ENCODE peak calls at places on chromosomes 11 and 22, in six cellular contexts. U is IMR-90, W is transverse colon, V is breast epithelium, S is right lobe of liver, O is uterus. G is an unnamed sample. For H3K36me3, the result is how much of the 10 kb centered on the place peaks cover.

GRCh38 chr11:114161486-114162250 is 102.2 kb downstream of the ZBTB16 start:
- DNase-seq in W (no peak), S (no peak), U (no peak), V (no peak), O (no peak), G (no peak)

GRCh38 chr22:19959043-19959586 is 17.5 kb upstream of the TXNRD2 start:
- DNase-seq in U (peak), S (peak), V (peak), O (peak), W (peak), G (peak)

GRCh38 chr22:49765951-49766350 is 61.7 kb downstream of the BRD1 start:
- DNase-seq in W (peak), U (no peak), V (peak), O (no peak), S (peak), G (no peak)

GRCh38 chr22:31584804-31585160 is 77.2 kb downstream of the PISD start:
- DNase-seq in W (no peak), U (no peak), O (no peak), V (no peak), S (no peak), G (no peak)

GRCh38 chr11:120027546-120028180 is 110.2 kb downstream of the TRIM29 start:
- DNase-seq in V (no peak), W (no peak), S (no peak), U (no peak), O (no peak), G (no peak)

GRCh38 chr11:75931124-75931523 is 116.1 kb downstream of the UVRAG start:
- DNase-seq in S (no peak), U (peak), O (no peak), W (no peak), V (no peak), G (no peak)

GRCh38 chr11:106271686-106272085 is 194.2 kb downstream of the AASDHPPT start:
- DNase-seq in U (peak), S (no peak), V (no peak), W (no peak), O (no peak), G (no peak)

GRCh38 chr11:17599460-17599925 is 52.4 kb downstream of the OTOG start:
- DNase-seq in O (no peak), S (peak), W (no peak), V (peak), U (no peak), G (no peak)

GRCh38 chr11:125263268-125263790 is 98.8 kb downstream of the PKNOX2 start:
- DNase-seq in W (peak), U (peak), V (no peak), S (no peak), O (peak), G (peak)

GRCh38 chr11:112613051-112613972 is 347.9 kb upstream of the NCAM1 start:
- DNase-seq in U (peak), V (no peak), W (no peak), O (peak), S (no peak), G (no peak)

GRCh38 chr11:17989306-17989705 is 23.5 kb downstream of the SERGEF start:
- DNase-seq in U (no peak), O (no peak), S (no peak), W (no peak), V (no peak), G (no peak)

GRCh38 chr11:100682247-100682969 is 4.7 kb upstream of the ARHGAP42 start:
- DNase-seq in W (no peak), S (no peak), O (no peak), U (peak), V (no peak), G (no peak)

GRCh38 chr11:121687961-121688566 is 235.3 kb upstream of the SORL1-AS1 start:
- DNase-seq in S (no peak), U (peak), V (no peak), O (no peak), W (no peak), G (peak)

GRCh38 chr11:79066456-79067354 is 374.1 kb downstream of the TENM4 start:
- DNase-seq in W (no peak), S (no peak), V (no peak), O (no peak), U (no peak), G (no peak)

GRCh38 chr22:37518509-37519267 is 527 bp downstream of the CARD10 start:
- DNase-seq in V (no peak), S (peak), O (no peak), W (no peak), U (no peak), G (no peak)

GRCh38 chr11:128302425-128303186 is 284.8 kb downstream of the ETS1 start:
- DNase-seq in V (no peak), O (no peak), U (no peak), S (no peak), W (peak), G (no peak)

GRCh38 chr11:113151502-113151901 is 162.9 kb upstream of the TTC12 start:
- DNase-seq in S (no peak), U (no peak), V (no peak), O (no peak), W (no peak), G (no peak)

GRCh38 chr11:36241512-36241911 is 47.7 kb downstream of the COMMD9 start:
- DNase-seq in O (no peak), U (no peak), S (no peak), W (no peak), V (no peak), G (no peak)

GRCh38 chr11:76738618-76739220 is 44.4 kb upstream of the TSKU start:
- DNase-seq in S (no peak), U (no peak), V (no peak), W (no peak), O (peak), G (peak)

GRCh38 chr11:17766590-17766989 is 32.0 kb downstream of the KCNC1 start:
- DNase-seq in V (no peak), U (no peak), S (no peak), W (no peak), O (no peak), G (no peak)

GRCh38 chr11:92528051-92528450 is 303.4 kb downstream of the FAT3 start:
- DNase-seq in W (no peak), S (no peak), V (no peak), U (peak), O (no peak), G (no peak)

GRCh38 chr11:100849009-100849913 is 162.2 kb downstream of the ARHGAP42 start:
- DNase-seq in O (no peak), V (no peak), S (no peak), W (no peak), U (peak), G (no peak)

GRCh38 chr11:12009617-12010321 is 1.3 kb upstream of the DKK3 start:
- DNase-seq in W (no peak), O (no peak), U (no peak), S (no peak), V (no peak), G (no peak)

GRCh38 chr11:72075109-72075508 is 5.2 kb downstream of the NUMA1 start:
- DNase-seq in U (no peak), O (no peak), S (no peak), W (no peak), V (no peak), G (no peak)

GRCh38 chr22:46029574-46030200 is 52.7 kb upstream of the WNT7B start:
- DNase-seq in S (peak), W (no peak), O (peak), V (no peak), U (no peak), G (no peak)

GRCh38 chr22:23109079-23109347 is 32.8 kb downstream of the RSPH14 start:
- DNase-seq in V (no peak), W (no peak), U (no peak), S (no peak), O (no peak), G (no peak)

GRCh38 chr11:75151346-75152047 is 590 bp downstream of the SLCO2B1 start:
- DNase-seq in S (no peak), U (no peak), O (no peak), V (no peak), W (peak), G (no peak)

GRCh38 chr11:38384568-38384967 is 1786.5 kb upstream of the RAG2 start:
- DNase-seq in W (no peak), O (no peak), S (no peak), V (no peak), U (no peak), G (no peak)

GRCh38 chr11:73159297-73159696 is 17.2 kb upstream of the FCHSD2 start:
- DNase-seq in S (peak), U (no peak), O (peak), V (no peak), W (no peak), G (no peak)

GRCh38 chr11:102853956-102854355 is 10.5 kb upstream of the MMP3 start:
- DNase-seq in O (no peak), S (no peak), V (no peak), U (no peak), W (no peak), G (no peak)

GRCh38 chr11:59040607-59041006 is 45.5 kb upstream of the GLYATL1B start:
- DNase-seq in S (no peak), W (no peak), O (no peak), V (no peak), U (no peak), G (no peak)

GRCh38 chr11:128695539-128696221 is 1.8 kb downstream of the FLI1 start:
- DNase-seq in S (no peak), O (no peak), U (no peak), V (no peak), W (peak), G (no peak)

GRCh38 chr22:28029962-28030361 is 110.9 kb upstream of the PITPNB start:
- DNase-seq in U (no peak), O (no peak), S (no peak), W (no peak), V (no peak), G (no peak)

GRCh38 chr11:122271167-122271566 is 155.2 kb upstream of the BLID start:
- DNase-seq in S (no peak), W (no peak), U (no peak), V (no peak), O (no peak), G (no peak)

GRCh38 chr11:91639359-91639758 is 585.3 kb upstream of the FAT3 start:
- DNase-seq in O (no peak), U (no peak), W (no peak), V (no peak), S (no peak), G (no peak)

GRCh38 chr22:40320687-40321086 is 25.6 kb upstream of the ADSL start:
- DNase-seq in V (no peak), O (no peak), W (no peak), S (no peak), U (no peak), G (no peak)
- H3K36me3 ChIP-seq in V (under half), O (under half), W (under half), S (under half), U (under half), G (under half)

GRCh38 chr22:41541484-41541883 is 2.8 kb downstream of the POLR3H start:
- DNase-seq in O (no peak), V (no peak), S (no peak), U (no peak), W (no peak), G (no peak)

GRCh38 chr22:41538583-41538982 is 5.7 kb downstream of the POLR3H start:
- DNase-seq in W (no peak), O (no peak), S (no peak), V (no peak), U (no peak), G (no peak)

GRCh38 chr22:41540365-41540764 is 3.9 kb downstream of the POLR3H start:
- DNase-seq in W (no peak), O (no peak), U (no peak), V (no peak), S (no peak), G (no peak)

GRCh38 chr22:41539146-41540005 is 4.9 kb downstream of the POLR3H start:
- DNase-seq in U (no peak), W (no peak), S (no peak), V (no peak), O (no peak), G (no peak)

DNA sequence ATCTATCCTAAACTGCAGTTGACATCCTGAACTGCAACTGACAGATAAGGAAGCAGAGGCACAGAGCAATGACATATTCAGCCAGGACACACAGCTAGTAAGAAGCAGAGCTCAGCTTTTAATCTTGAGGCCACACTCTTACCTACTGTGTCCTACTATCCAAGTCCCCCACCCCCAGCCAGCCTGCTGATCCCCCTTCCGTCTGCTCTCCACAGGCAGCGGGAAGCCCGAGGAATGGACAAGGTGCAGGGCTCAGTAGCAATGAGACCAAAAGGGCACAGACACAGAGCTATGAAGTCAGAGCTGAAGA is 4.3 kb downstream of the POLR3H start:
- DNase-seq in O (no peak), W (no peak), U (no peak), S (no peak), V (no peak), G (no peak)
- TF ChIP-seq POLR2A in O (no peak), W (no peak), U (no peak), S (no peak), V (no peak), G (no peak)

GRCh38 chr22:41682033-41682807 is 6.4 kb downstream of the SNU13 start:
- DNase-seq in S (peak), O (peak), U (peak), W (peak), V (peak), G (peak)

GRCh38 chr22:41683052-41683451 is 5.6 kb downstream of the SNU13 start:
- DNase-seq in O (no peak), U (no peak), V (peak), S (no peak), W (no peak), G (no peak)

GRCh38 chr22:41683616-41684015 is 5.1 kb downstream of the SNU13 start:
- DNase-seq in S (no peak), U (no peak), V (no peak), W (no peak), O (no peak), G (no peak)

GRCh38 chr22:41684194-41684593 is 4.5 kb downstream of the SNU13 start:
- DNase-seq in U (no peak), V (no peak), W (no peak), O (no peak), S (no peak), G (no peak)

GRCh38 chr22:41681616-41682015 is 7.1 kb downstream of the SNU13 start:
- DNase-seq in S (no peak), U (no peak), V (peak), O (no peak), W (no peak), G (no peak)
- H3K4me3 ChIP-seq in S (peak), U (peak), V (peak), O (peak), W (peak), G (peak)

GRCh38 chr11:109733245-109733644 is 311.3 kb downstream of the C11orf87 start:
- DNase-seq in O (no peak), S (no peak), W (no peak), V (no peak), U (peak), G (no peak)
- H3K36me3 ChIP-seq in O (under half), S (under half), W (under half), V (under half), U (under half), G (under half)

GRCh38 chr11:2375341-2375853 is 1.7 kb upstream of the CD81 start:
- DNase-seq in O (no peak), W (no peak), S (peak), U (no peak), V (no peak), G (peak)

GRCh38 chr11:2377511-2378443 is 667 bp downstream of the CD81 start:
- DNase-seq in W (peak), V (no peak), U (peak), S (no peak), O (peak), G (no peak)

GRCh38 chr11:2376751-2377451 is at the start of gene CD81:
- DNase-seq in S (peak), W (no peak), O (peak), V (no peak), U (peak), G (peak)

GRCh38 chr11:2374456-2375201 is 2.5 kb upstream of the CD81 start:
- DNase-seq in S (peak), V (no peak), U (no peak), O (no peak), W (no peak), G (no peak)

DNA sequence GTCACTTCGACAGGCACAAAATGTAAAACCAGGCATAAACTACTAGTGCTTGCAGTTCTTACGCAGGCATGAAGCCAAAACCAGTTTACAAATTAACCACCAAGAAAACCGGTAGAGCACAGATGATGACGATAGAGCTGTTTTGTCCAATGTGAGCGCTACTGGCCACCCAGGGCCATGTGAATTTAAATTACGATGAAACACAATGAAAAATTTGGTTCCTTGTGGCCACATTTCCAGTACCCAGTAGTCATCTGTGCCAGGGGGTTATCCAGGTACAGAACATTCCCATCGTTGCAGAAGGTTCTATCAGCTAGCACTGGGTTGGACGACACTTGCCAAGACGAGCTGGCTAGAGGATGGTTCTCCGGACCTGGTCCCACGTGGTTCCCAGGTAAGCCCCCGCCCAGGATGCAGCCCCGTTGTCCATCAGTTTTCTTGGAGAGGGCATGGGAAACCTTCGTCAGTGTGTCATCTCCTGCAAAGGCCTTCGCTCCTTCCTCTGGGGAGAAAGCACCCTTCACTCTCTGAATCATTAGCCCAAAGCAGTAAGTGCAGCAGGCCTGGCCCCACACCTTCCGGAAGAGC is 1.1 kb upstream of the CD81 start:
- DNase-seq in W (no peak), V (no peak), O (no peak), S (peak), U (no peak), G (no peak)
- TF ChIP-seq POLR2A in W (no peak), V (no peak), O (no peak), S (peak), U (no peak), G (no peak)